ENCODE peak calls at places on chromosomes 16 and 17, in eight cellular contexts. B is AG09319, S is type B pancreatic cell, G is nephron progenitor cell, K is esophagus squamous epithelium, D is lung, H is lower lobe of right lung, I is neural crest cell. C is an unnamed sample.

GRCh38 chr16:57679768-57680167 is 11.7 kb downstream of the ADGRG3 start:
- DNase-seq in B (no peak), S (no peak), G (no peak), K (no peak), D (no peak), H (no peak), I (no peak), C (no peak)

GRCh38 chr17:82598256-82599011 is 49.8 kb downstream of the WDR45B start:
- DNase-seq in B (no peak), S (no peak), G (no peak), K (no peak), D (no peak), H (peak), I (no peak), C (no peak)

GRCh38 chr17:56521439-56522141 is 71.9 kb upstream of the NOG start:
- DNase-seq in B (no peak), S (no peak), G (no peak), K (no peak), D (no peak), H (no peak), I (no peak), C (no peak)

GRCh38 chr17:28712037-28712704 is 483 bp upstream of the PROCA1 start:
- DNase-seq in B (no peak), S (no peak), G (peak), K (no peak), D (no peak), H (peak), I (peak), C (peak)

GRCh38 chr17:78053777-78054468 is 74.6 kb downstream of the TMC6 start:
- DNase-seq in B (no peak), S (no peak), G (no peak), K (no peak), D (no peak), H (no peak), I (no peak), C (no peak)

GRCh38 chr16:83199012-83199411 is 572.2 kb downstream of the CDH13 start:
- DNase-seq in B (no peak), S (no peak), G (no peak), K (no peak), D (no peak), H (no peak), I (no peak), C (no peak)

GRCh38 chr17:74176546-74177001 is 26.9 kb upstream of the RPL38 start:
- DNase-seq in B (peak), S (no peak), G (peak), K (no peak), D (peak), H (peak), I (peak), C (peak)

GRCh38 chr17:6366144-6366755 is 68.7 kb downstream of the AIPL1 start:
- DNase-seq in B (no peak), S (peak), G (peak), K (no peak), D (no peak), H (no peak), I (no peak), C (no peak)

GRCh38 chr17:15398736-15399331 is 57.4 kb upstream of the TEKT3 start:
- DNase-seq in B (no peak), S (no peak), G (no peak), K (no peak), D (no peak), H (no peak), I (no peak), C (no peak)

GRCh38 chr17:78241277-78242023 is 10.0 kb downstream of the TMEM235 start:
- DNase-seq in B (no peak), S (no peak), G (no peak), K (no peak), D (no peak), H (no peak), I (no peak), C (no peak)

GRCh38 chr16:15880909-15881308 is 7.5 kb downstream of the CEP20 start:
- DNase-seq in B (no peak), S (no peak), G (no peak), K (no peak), D (no peak), H (no peak), I (no peak), C (no peak)

GRCh38 chr16:5634781-5635180 is 537.2 kb upstream of the EEF2KMT start:
- DNase-seq in B (no peak), S (no peak), G (no peak), K (no peak), D (no peak), H (no peak), I (no peak), C (peak)

GRCh38 chr17:27430882-27431491 is 25.3 kb upstream of the KSR1 start:
- DNase-seq in B (peak), S (no peak), G (peak), K (no peak), D (no peak), H (no peak), I (peak), C (peak)

GRCh38 chr17:17467720-17468119 is 9.1 kb upstream of the MED9 start:
- DNase-seq in B (no peak), S (no peak), G (no peak), K (no peak), D (no peak), H (no peak), I (no peak), C (peak)

GRCh38 chr16:56589141-56590039 is at the start of gene MT3:
- DNase-seq in B (no peak), S (no peak), G (peak), K (no peak), D (no peak), H (no peak), I (no peak), C (peak)

GRCh38 chr16:56593573-56594291 is 4.4 kb downstream of the MT3 start:
- DNase-seq in B (no peak), S (no peak), G (no peak), K (no peak), D (no peak), H (no peak), I (no peak), C (no peak)

GRCh38 chr16:56584276-56584675 is 5.1 kb upstream of the MT3 start:
- DNase-seq in B (no peak), S (no peak), G (no peak), K (no peak), D (no peak), H (no peak), I (no peak), C (no peak)

GRCh38 chr16:56591377-56592060 is 2.2 kb downstream of the MT3 start:
- DNase-seq in B (no peak), S (no peak), G (no peak), K (no peak), D (no peak), H (no peak), I (no peak), C (no peak)

DNA sequence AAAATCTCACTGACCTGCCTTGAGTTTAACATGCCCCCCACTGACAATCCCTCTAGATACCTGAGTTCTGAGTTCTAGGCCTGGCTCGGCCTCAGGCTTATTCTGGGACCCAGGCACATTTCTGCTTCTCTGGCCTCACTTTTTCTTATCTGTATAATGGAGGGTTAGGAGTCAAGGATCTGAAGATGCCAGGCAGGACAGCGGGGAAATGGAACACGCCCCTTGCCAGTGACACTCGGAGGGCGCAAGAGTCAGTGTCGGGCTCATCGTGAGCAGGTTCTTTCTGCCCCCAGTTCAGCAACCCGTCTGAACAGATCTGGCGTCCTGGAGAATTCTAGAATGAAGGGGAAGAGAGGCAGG is 567 bp upstream of the MT3 start:
- DNase-seq in B (no peak), S (no peak), G (no peak), K (no peak), D (no peak), H (no peak), I (no peak), C (no peak)
- TF ChIP-seq CTCF in B (no peak), S (no peak), G (no peak), K (no peak), D (no peak), H (no peak), I (no peak), C (no peak)

GRCh38 chr17:72592242-72592966 is 471.6 kb downstream of the SOX9 start:
- DNase-seq in B (peak), S (peak), G (peak), K (no peak), D (peak), H (peak), I (peak), C (peak)
- TF ChIP-seq CTCF in B (no peak), S (no peak), G (no peak), K (no peak), D (no peak), H (no peak), I (no peak), C (no peak)

DNA sequence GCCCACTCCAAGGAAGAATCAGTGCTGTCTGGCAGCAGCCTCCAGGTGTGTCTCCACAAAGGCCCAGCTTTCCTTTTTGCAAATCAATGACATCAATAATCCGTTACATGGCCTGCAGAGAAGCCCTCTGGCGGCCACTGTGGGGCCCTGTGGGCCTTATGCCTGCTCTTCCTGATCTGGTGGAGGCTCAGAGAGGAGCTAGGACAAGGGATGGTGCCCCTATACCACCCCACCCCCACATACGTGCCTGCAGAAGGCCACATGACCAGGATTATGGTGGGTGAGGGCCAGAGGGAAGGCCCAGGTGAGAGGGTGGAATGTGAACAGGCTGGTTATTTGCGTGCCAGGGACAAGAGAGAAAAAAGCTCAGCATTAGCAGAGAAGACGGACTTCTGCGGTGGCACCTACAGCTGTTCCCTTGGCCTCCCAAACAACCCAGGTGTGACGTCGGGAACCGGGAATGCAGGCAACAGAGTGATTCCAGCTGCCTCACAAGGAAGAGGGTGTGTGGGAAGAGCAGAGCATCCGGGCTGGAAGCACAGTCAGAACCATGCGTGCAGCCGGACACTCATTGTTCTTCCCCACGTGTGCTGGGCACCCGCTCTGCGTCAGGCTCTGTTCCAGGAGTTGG is 22.5 kb downstream of the EIF4A3 start:
- DNase-seq in B (no peak), S (no peak), G (no peak), K (no peak), D (no peak), H (no peak), I (peak), C (peak)
- TF ChIP-seq CTCF in B (peak), S (peak), G (peak), K (no peak), D (no peak), H (peak), I (peak), C (peak)

GRCh38 chr17:16446338-16446983 is 31.1 kb downstream of the TRPV2 start:
- DNase-seq in B (no peak), S (no peak), G (no peak), K (no peak), D (no peak), H (no peak), I (no peak), C (no peak)
- TF ChIP-seq CTCF in B (no peak), S (no peak), G (no peak), K (no peak), D (no peak), H (no peak), I (no peak), C (no peak)

DNA sequence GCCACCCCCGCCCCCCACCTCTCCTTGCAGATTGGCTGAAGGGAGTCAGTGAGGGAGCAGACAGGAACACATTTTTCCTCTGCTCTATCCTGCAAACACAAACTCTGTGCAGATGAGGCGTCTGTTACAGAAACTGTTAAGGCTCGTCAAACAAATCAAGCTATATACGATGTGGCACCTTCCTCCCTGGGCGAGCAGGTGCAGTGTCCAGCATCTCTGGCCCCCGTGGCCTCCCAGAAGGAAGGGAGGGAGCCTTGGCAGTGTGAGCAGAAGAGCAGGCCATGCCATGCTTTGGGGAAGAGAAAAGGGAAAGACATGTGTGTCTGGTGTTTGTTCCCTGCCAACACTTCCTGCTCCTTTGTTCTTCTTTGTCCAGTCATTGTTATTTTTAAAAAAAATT is 267.8 kb downstream of the UTP18 start:
- DNase-seq in B (no peak), S (no peak), G (no peak), K (no peak), D (no peak), H (no peak), I (no peak), C (no peak)
- TF ChIP-seq CTCF in B (no peak), S (no peak), G (no peak), K (no peak), D (no peak), H (no peak), I (no peak), C (no peak)

GRCh38 chr16:3879887-3880564 is 487 bp downstream of the CREBBP start:
- DNase-seq in B (no peak), S (peak), G (peak), K (no peak), D (peak), H (peak), I (peak), C (peak)
- TF ChIP-seq CTCF in B (peak), S (peak), G (no peak), K (no peak), D (peak), H (no peak), I (no peak), C (no peak)